ENCODE peak calls at places on chromosomes 2 and 18, in five cellular contexts. One of them, this sample, is unnamed.

GRCh38 chr2:9370746-9371145 is 52.6 kb downstream of the ITGB1BP1 start:
- DNase-seq in posterior cingulate gyrus: no peak
- DNase-seq in OCI-LY7: no peak
- DNase-seq in endothelial cell: no peak
- DNase-seq in stimulated activated CD8-positive, alpha-beta memory T cell treated with anti-CD3 and anti-CD28 coated beads, Interleukin-2, amount 100 ng/mL, for 48 hours: no peak
- DNase-seq in this sample: no peak

GRCh38 chr2:230412846-230413245 is 3.2 kb upstream of the SP100 start:
- DNase-seq in stimulated activated CD8-positive, alpha-beta memory T cell treated with anti-CD3 and anti-CD28 coated beads, Interleukin-2, amount 100 ng/mL, for 48 hours: no peak
- DNase-seq in endothelial cell: no peak
- DNase-seq in posterior cingulate gyrus: peak
- DNase-seq in OCI-LY7: no peak
- DNase-seq in this sample: no peak

GRCh38 chr2:57330447-57330846 is 716.2 kb upstream of the VRK2 start:
- DNase-seq in stimulated activated CD8-positive, alpha-beta memory T cell treated with anti-CD3 and anti-CD28 coated beads, Interleukin-2, amount 100 ng/mL, for 48 hours: no peak
- DNase-seq in endothelial cell: no peak
- DNase-seq in OCI-LY7: no peak
- DNase-seq in posterior cingulate gyrus: no peak
- DNase-seq in this sample: no peak

GRCh38 chr2:237475704-237476107 is 11.3 kb upstream of the MLPH start:
- DNase-seq in endothelial cell: no peak
- DNase-seq in stimulated activated CD8-positive, alpha-beta memory T cell treated with anti-CD3 and anti-CD28 coated beads, Interleukin-2, amount 100 ng/mL, for 48 hours: no peak
- DNase-seq in OCI-LY7: peak
- DNase-seq in posterior cingulate gyrus: no peak
- DNase-seq in this sample: no peak

GRCh38 chr2:41903746-41904145 is 144.1 kb upstream of the PKDCC start:
- DNase-seq in posterior cingulate gyrus: no peak
- DNase-seq in stimulated activated CD8-positive, alpha-beta memory T cell treated with anti-CD3 and anti-CD28 coated beads, Interleukin-2, amount 100 ng/mL, for 48 hours: no peak
- DNase-seq in endothelial cell: no peak
- DNase-seq in OCI-LY7: no peak
- DNase-seq in this sample: no peak

GRCh38 chr18:49858309-49859005 is 45.1 kb upstream of the ACAA2 start:
- DNase-seq in posterior cingulate gyrus: peak
- DNase-seq in stimulated activated CD8-positive, alpha-beta memory T cell treated with anti-CD3 and anti-CD28 coated beads, Interleukin-2, amount 100 ng/mL, for 48 hours: peak
- DNase-seq in endothelial cell: peak
- DNase-seq in OCI-LY7: peak
- DNase-seq in this sample: peak

GRCh38 chr2:41194235-41194634 is 742.3 kb upstream of the SLC8A1 start:
- DNase-seq in endothelial cell: no peak
- DNase-seq in posterior cingulate gyrus: peak
- DNase-seq in stimulated activated CD8-positive, alpha-beta memory T cell treated with anti-CD3 and anti-CD28 coated beads, Interleukin-2, amount 100 ng/mL, for 48 hours: no peak
- DNase-seq in OCI-LY7: no peak
- DNase-seq in this sample: peak

GRCh38 chr2:218891275-218892135 is 10.9 kb downstream of the WNT10A start:
- DNase-seq in posterior cingulate gyrus: peak
- DNase-seq in stimulated activated CD8-positive, alpha-beta memory T cell treated with anti-CD3 and anti-CD28 coated beads, Interleukin-2, amount 100 ng/mL, for 48 hours: no peak
- DNase-seq in OCI-LY7: no peak
- DNase-seq in endothelial cell: no peak
- DNase-seq in this sample: no peak

GRCh38 chr2:86337235-86338099 is at the start of gene REEP1:
- DNase-seq in posterior cingulate gyrus: peak
- DNase-seq in endothelial cell: peak
- DNase-seq in OCI-LY7: no peak
- DNase-seq in stimulated activated CD8-positive, alpha-beta memory T cell treated with anti-CD3 and anti-CD28 coated beads, Interleukin-2, amount 100 ng/mL, for 48 hours: no peak
- DNase-seq in this sample: peak

GRCh38 chr2:50535971-50536759 is 495.8 kb downstream of the NRXN1 start:
- DNase-seq in OCI-LY7: peak
- DNase-seq in stimulated activated CD8-positive, alpha-beta memory T cell treated with anti-CD3 and anti-CD28 coated beads, Interleukin-2, amount 100 ng/mL, for 48 hours: no peak
- DNase-seq in posterior cingulate gyrus: no peak
- DNase-seq in endothelial cell: peak
- DNase-seq in this sample: peak

GRCh38 chr2:95337829-95338228 is 40.7 kb downstream of the KCNIP3 start:
- DNase-seq in stimulated activated CD8-positive, alpha-beta memory T cell treated with anti-CD3 and anti-CD28 coated beads, Interleukin-2, amount 100 ng/mL, for 48 hours: no peak
- DNase-seq in posterior cingulate gyrus: peak
- DNase-seq in endothelial cell: no peak
- DNase-seq in OCI-LY7: no peak
- DNase-seq in this sample: no peak

GRCh38 chr2:132642415-132642814 is 27.6 kb downstream of the LYPD1 start:
- DNase-seq in stimulated activated CD8-positive, alpha-beta memory T cell treated with anti-CD3 and anti-CD28 coated beads, Interleukin-2, amount 100 ng/mL, for 48 hours: no peak
- DNase-seq in posterior cingulate gyrus: no peak
- DNase-seq in OCI-LY7: no peak
- DNase-seq in endothelial cell: no peak
- DNase-seq in this sample: no peak

GRCh38 chr2:85134255-85135065 is 1.3 kb downstream of the TCF7L1 start:
- DNase-seq in endothelial cell: peak
- DNase-seq in OCI-LY7: no peak
- DNase-seq in posterior cingulate gyrus: peak
- DNase-seq in stimulated activated CD8-positive, alpha-beta memory T cell treated with anti-CD3 and anti-CD28 coated beads, Interleukin-2, amount 100 ng/mL, for 48 hours: no peak
- DNase-seq in this sample: peak

This sample was measured in SJCRH30.